ENCODE peak calls at places on chromosome 10, in nine cellular contexts. L, W, B, X, M, Q, I, Z and E are unnamed samples.

GRCh38 chr10:56370217-56371113 is 9.4 kb upstream of the ZWINT start:
- DNase-seq in L (no peak), W (no peak), B (no peak), X (no peak), M (no peak), Q (peak; percentile 11), I (no peak), Z (no peak), E (no peak)

GRCh38 chr10:74917481-74918077 is 91.2 kb downstream of the KAT6B start:
- DNase-seq in L (no peak), W (no peak), B (no peak), X (peak; percentile 83), M (no peak), Q (no peak), I (no peak), Z (no peak), E (no peak)

GRCh38 chr10:18157909-18158308 is 17.7 kb downstream of the CACNB2 start:
- DNase-seq in L (no peak), W (no peak), B (no peak), X (no peak), M (no peak), Q (no peak), I (no peak), Z (no peak), E (no peak)

GRCh38 chr10:33927347-33927746 is 592.9 kb upstream of the NRP1 start:
- DNase-seq in L (no peak), W (no peak), B (no peak), X (no peak), M (no peak), Q (no peak), I (no peak), Z (no peak), E (no peak)

GRCh38 chr10:95236068-95236903 is 42.2 kb downstream of the ACSM6 start:
- DNase-seq in L (no peak), W (no peak), B (no peak), X (no peak), M (no peak), Q (no peak), I (no peak), Z (peak; percentile 90), E (no peak)

GRCh38 chr10:124324856-124325657 is 93.7 kb downstream of the OAT start:
- DNase-seq in L (no peak), W (peak; percentile 53), B (no peak), X (no peak), M (no peak), Q (no peak), I (no peak), Z (no peak), E (no peak)

GRCh38 chr10:64096941-64097340 is 575.7 kb downstream of the REEP3 start:
- DNase-seq in L (no peak), W (no peak), B (no peak), X (no peak), M (no peak), Q (no peak), I (no peak), Z (no peak), E (no peak)

GRCh38 chr10:101683226-101683625 is 11.7 kb downstream of the FBXW4 start:
- DNase-seq in L (no peak), W (no peak), B (no peak), X (no peak), M (no peak), Q (no peak), I (no peak), Z (no peak), E (no peak)

GRCh38 chr10:87818505-87819273 is 663 bp upstream of the ATAD1 start:
- DNase-seq in L (peak; percentile 54), W (peak; percentile 56), B (peak; percentile 36), X (no peak), M (no peak), Q (peak; percentile 37), I (peak; percentile 51), Z (peak; percentile 63), E (peak; percentile 31)

GRCh38 chr10:119445311-119445934 is 97.1 kb downstream of the RGS10 start:
- DNase-seq in L (peak; percentile 88), W (peak; percentile 93), B (peak; percentile 87), X (peak; percentile 65), M (peak; percentile 56), Q (peak; percentile 81), I (peak; percentile 94), Z (no peak), E (peak; percentile 89)

GRCh38 chr10:48496831-48497792 is 107.8 kb downstream of the ARHGAP22 start:
- DNase-seq in L (no peak), W (no peak), B (no peak), X (no peak), M (no peak), Q (no peak), I (no peak), Z (no peak), E (peak; percentile 13)

GRCh38 chr10:93204494-93205485 is 131.1 kb downstream of the CYP26A1 start:
- DNase-seq in L (no peak), W (no peak), B (no peak), X (no peak), M (no peak), Q (no peak), I (no peak), Z (no peak), E (no peak)

GRCh38 chr10:49387029-49387428 is 8.9 kb downstream of the DRGX start:
- DNase-seq in L (no peak), W (no peak), B (no peak), X (no peak), M (no peak), Q (no peak), I (no peak), Z (no peak), E (no peak)

GRCh38 chr10:10542368-10542961 is 475.2 kb upstream of the CELF2 start:
- DNase-seq in L (no peak), W (no peak), B (no peak), X (no peak), M (no peak), Q (no peak), I (no peak), Z (no peak), E (no peak)

GRCh38 chr10:13648425-13648824 is 61.7 kb downstream of the PRPF18 start:
- DNase-seq in L (no peak), W (no peak), B (no peak), X (no peak), M (no peak), Q (no peak), I (no peak), Z (no peak), E (no peak)

GRCh38 chr10:9858816-9859215 is 1158.9 kb upstream of the CELF2 start:
- DNase-seq in L (no peak), W (no peak), B (no peak), X (no peak), M (no peak), Q (no peak), I (no peak), Z (no peak), E (no peak)

GRCh38 chr10:18231480-18231879 is 91.3 kb downstream of the CACNB2 start:
- DNase-seq in L (no peak), W (no peak), B (no peak), X (no peak), M (no peak), Q (no peak), I (no peak), Z (no peak), E (no peak)

GRCh38 chr10:101341438-101341837 is 12.5 kb upstream of the BTRC start:
- DNase-seq in L (no peak), W (no peak), B (no peak), X (no peak), M (no peak), Q (no peak), I (no peak), Z (no peak), E (no peak)

GRCh38 chr10:117449636-117450035 is 74.4 kb upstream of the PDZD8 start:
- DNase-seq in L (no peak), W (no peak), B (no peak), X (no peak), M (no peak), Q (peak; percentile 28), I (no peak), Z (no peak), E (peak; percentile 28)

GRCh38 chr10:98029149-98030092 is 1.0 kb downstream of the CRTAC1 start:
- DNase-seq in L (no peak), W (no peak), B (no peak), X (no peak), M (no peak), Q (no peak), I (peak; percentile 83), Z (no peak), E (no peak)

GRCh38 chr10:28532509-28533314 is at the start of gene WAC:
- DNase-seq in L (peak; percentile 97), W (peak; percentile 97), B (peak; percentile 95), X (peak; percentile 79), M (peak; percentile 71), Q (peak; percentile 87), I (peak; percentile 96), Z (peak; percentile 72), E (peak; percentile 97)
- TF ChIP-seq POLR2AphosphoS5 in L (peak; percentile 70), W (peak; percentile 92), B (peak; percentile 81), X (peak; percentile 92), M (peak; percentile 59), Q (peak; percentile 84), I (peak; percentile 96), Z (peak; percentile 93), E (peak; percentile 68)

GRCh38 chr10:112290054-112290373 is 6.8 kb downstream of the TECTB start:
- DNase-seq in L (no peak), W (no peak), B (no peak), X (no peak), M (no peak), Q (no peak), I (no peak), Z (no peak), E (no peak)
- TF ChIP-seq EP300 in L (no peak), W (no peak), B (no peak), X (no peak), M (no peak), Q (no peak), I (no peak), Z (no peak), E (no peak)

GRCh38 chr10:62194924-62195674 is 73.5 kb downstream of the RTKN2 start:
- DNase-seq in L (no peak), W (no peak), B (no peak), X (no peak), M (no peak), Q (no peak), I (no peak), Z (no peak), E (no peak)
- TF ChIP-seq POLR2AphosphoS5 in L (no peak), W (no peak), B (no peak), X (no peak), M (no peak), Q (no peak), I (no peak), Z (no peak), E (no peak)

DNA sequence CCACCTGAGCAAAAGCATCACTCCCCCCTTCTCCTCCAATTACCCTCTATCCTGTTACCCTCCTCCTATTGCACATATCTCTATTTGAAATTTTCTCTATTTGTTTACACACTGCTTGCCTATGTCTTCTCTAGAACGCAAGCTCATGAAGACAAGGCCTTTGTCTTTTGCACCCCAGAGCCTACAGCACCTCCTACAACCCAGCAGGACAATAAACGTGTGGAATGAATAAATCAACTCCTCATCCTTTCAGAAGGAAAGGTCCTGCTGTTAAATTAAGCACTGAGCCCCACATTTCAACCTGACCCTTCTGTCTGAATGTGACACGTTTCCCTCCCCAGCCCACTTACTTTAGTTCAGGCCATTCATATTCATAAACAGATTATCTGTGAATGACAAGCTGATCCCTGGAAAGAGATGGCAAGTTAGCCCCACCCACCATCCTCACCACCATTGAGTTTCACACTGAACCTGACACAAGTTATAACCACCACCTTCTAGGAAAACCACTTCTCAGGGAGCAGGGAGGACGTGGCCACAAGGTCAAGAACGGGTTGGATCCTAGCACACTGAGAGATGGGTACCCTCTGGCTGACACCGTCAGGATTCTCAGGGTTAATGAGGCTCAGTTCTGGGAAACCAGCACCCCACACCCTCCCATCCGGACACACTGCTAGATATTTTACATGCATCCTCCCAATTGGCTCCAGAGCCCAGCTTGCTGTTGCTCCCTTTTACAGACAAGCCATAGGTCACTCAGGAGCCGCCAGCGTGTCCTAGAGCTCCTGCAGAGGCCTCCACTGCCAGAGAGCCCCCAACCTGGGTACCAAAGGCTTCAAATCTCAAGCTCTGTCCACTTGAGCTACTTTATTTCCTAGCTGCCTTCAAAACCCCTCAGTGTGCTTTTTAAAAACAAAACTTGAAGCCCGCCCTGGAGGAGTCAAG is 933 bp downstream of the PRTFDC1 start:
- DNase-seq in L (peak; percentile 49), W (no peak), B (peak; percentile 26), X (no peak), M (peak; percentile 56), Q (no peak), I (peak; percentile 33), Z (no peak), E (peak; percentile 34)
- TF ChIP-seq EP300 in L (no peak), W (no peak), B (no peak), X (no peak), M (no peak), Q (peak; percentile 4), I (no peak), Z (no peak), E (no peak)